ENCODE peak calls at places on chromosomes 4 and X, in seven cellular contexts. H is cardiac muscle cell, M is WTC11, A is GM20000, P is A673, Q is uterus, Z is bronchial epithelial cell. U is an unnamed sample.

GRCh38 chrX:769796-770195 is 139.2 kb downstream of the SHOX start:
- DNase-seq in H (no peak), M (peak), A (no peak), P (no peak), Q (no peak), Z (no peak), U (no peak)

GRCh38 chr4:107801766-107802211 is 22.9 kb upstream of the SGMS2 start:
- DNase-seq in H (no peak), M (no peak), A (no peak), P (peak), Q (no peak), Z (peak), U (peak)

GRCh38 chrX:40550069-40550468 is 30.7 kb upstream of the ATP6AP2 start:
- DNase-seq in H (no peak), M (no peak), A (no peak), P (no peak), Q (no peak), Z (no peak), U (no peak)

GRCh38 chr4:37725718-37726117 is 39.5 kb upstream of the RELL1 start:
- DNase-seq in H (no peak), M (no peak), A (no peak), P (no peak), Q (no peak), Z (no peak), U (no peak)

GRCh38 chr4:155005395-155006087 is 202.9 kb upstream of the NPY2R start:
- DNase-seq in H (no peak), M (no peak), A (no peak), P (no peak), Q (no peak), Z (peak), U (peak)

GRCh38 chr4:55296076-55296475 is 50.0 kb upstream of the SRD5A3 start:
- DNase-seq in H (no peak), M (no peak), A (no peak), P (no peak), Q (no peak), Z (no peak), U (no peak)

GRCh38 chr4:48493485-48494100 is 3.5 kb downstream of the ZAR1 start:
- DNase-seq in H (peak), M (no peak), A (no peak), P (peak), Q (no peak), Z (no peak), U (peak)

GRCh38 chr4:42350611-42351182 is 46.6 kb upstream of the SHISA3 start:
- DNase-seq in H (no peak), M (no peak), A (peak), P (no peak), Q (no peak), Z (no peak), U (no peak)

GRCh38 chrX:136121788-136122187 is 25.5 kb upstream of the FHL1 start:
- DNase-seq in H (no peak), M (no peak), A (no peak), P (no peak), Q (no peak), Z (no peak), U (no peak)

DNA sequence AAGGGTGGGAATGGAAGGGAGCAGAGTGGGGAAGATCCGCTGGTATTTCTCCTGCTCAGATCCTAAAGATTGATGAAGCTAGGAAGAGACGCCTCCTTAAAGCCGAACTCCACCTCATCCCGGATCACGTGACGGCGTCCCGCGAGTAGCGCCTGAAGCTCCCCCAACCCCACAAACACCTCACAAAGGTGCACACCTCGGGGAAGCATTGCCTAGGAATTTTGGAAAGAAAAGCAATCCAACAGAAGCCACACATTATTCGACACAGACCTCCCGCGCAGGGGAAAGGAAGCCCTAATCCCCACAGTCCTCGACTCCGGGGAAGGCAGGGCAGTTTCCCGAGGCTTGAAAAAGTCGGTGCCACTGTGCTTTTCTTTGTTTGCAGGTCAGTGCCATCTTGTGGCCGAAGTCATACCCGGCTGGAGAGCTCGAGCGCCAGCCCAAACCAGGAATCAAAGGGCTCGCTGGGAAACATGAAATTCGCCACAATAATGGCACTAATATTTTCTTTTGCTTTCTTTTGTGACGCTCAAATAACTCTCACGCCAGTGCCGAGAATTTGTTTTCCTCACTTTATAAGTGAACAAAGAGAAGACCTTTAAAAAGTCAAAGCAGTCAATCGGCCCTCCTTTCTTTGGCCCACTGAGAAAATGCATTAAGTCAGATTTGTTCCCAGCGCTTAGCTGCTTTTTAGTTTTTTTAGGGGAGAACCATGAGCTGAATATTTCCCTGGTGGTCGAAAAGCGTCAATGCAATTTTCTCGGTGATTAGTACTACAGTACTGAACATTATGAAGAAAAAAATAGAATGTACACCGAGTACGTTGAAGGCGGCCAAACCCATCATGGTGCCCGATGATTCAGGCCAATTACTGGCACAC is at the start of gene NPY1R:
- DNase-seq in H (peak), M (peak), A (peak), P (peak), Q (peak), Z (peak), U (peak)
- TF ChIP-seq CTCF in H (peak), M (peak), A (peak), P (peak), Q (peak), Z (peak), U (peak)

GRCh38 chr4:163609046-163609445 is 114.6 kb downstream of the TMA16 start:
- DNase-seq in H (no peak), M (no peak), A (no peak), P (no peak), Q (no peak), Z (no peak), U (no peak)

GRCh38 chr4:163612762-163613161 is 118.3 kb downstream of the TMA16 start:
- DNase-seq in H (no peak), M (no peak), A (no peak), P (no peak), Q (no peak), Z (no peak), U (no peak)

GRCh38 chr4:163610642-163611041 is 116.2 kb downstream of the TMA16 start:
- DNase-seq in H (no peak), M (no peak), A (no peak), P (no peak), Q (no peak), Z (no peak), U (no peak)

GRCh38 chr4:163611784-163612445 is 117.4 kb downstream of the TMA16 start:
- DNase-seq in H (no peak), M (no peak), A (no peak), P (no peak), Q (no peak), Z (no peak), U (no peak)

GRCh38 chr4:163611172-163611571 is 116.7 kb downstream of the TMA16 start:
- DNase-seq in H (no peak), M (no peak), A (no peak), P (no peak), Q (no peak), Z (no peak), U (no peak)
- TF ChIP-seq CTCF in H (no peak), M (no peak), A (no peak), P (no peak), Q (no peak), Z (no peak), U (no peak)

DNA sequence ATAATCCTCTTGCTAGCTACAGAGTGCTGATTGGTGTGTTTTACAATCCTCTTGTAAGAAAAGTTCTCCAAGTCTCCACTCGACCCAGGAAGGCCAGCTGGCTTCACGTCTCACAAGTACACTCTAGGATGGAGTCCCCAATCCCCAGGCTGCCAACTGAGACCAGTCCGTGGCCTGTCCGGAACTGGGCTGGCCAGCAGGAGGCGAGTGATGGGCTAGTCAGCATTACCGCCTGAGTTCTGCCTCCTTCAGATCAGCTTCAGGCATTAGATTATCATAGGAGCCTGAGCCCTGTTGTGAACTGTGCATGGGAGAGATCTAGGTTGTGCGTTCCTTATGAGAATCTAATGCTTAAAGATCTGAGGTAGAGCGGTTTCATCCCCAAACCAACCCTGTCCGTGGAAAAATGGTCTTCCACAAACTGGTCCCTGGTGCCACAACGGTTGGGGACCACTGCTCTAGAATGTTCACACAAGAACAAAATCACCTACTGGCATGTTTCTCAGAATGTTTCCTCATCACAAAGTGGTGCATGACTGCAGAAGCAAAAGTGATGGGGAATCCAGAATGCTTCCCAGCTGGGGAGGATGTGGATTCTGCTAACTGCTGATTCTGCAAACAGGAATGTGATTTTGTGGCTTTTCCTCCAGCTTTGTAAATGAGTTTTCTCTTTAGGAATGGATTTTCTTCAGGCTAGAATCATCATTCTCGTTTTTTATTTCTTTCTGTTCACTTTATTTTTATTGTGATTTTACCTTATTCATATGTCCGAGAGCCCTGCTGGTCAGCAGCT is 40.9 kb downstream of the SEPTIN11 start:
- DNase-seq in H (no peak), M (no peak), A (no peak), P (no peak), Q (no peak), Z (no peak), U (peak)
- TF ChIP-seq CTCF in H (peak), M (no peak), A (no peak), P (no peak), Q (no peak), Z (no peak), U (no peak)

DNA sequence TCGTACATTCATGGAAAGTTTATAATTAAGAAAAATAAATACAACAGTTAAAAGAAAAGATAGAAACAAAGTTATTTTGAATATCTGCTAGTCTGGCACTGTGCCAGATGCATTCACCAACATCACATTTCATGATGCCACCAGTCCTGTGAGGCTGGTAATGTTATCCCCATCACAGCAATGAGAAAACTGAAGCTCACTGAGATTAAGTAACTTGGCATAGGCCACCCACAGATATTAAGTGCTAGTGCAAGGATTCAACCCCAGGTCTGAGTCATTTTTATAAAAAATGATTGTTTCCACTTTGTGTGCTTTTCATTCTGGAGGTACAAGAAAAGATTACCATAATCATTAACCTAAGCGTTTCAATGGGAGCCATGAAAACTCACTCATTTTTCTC is 65.0 kb upstream of the IL15 start:
- DNase-seq in H (no peak), M (no peak), A (no peak), P (no peak), Q (no peak), Z (peak), U (no peak)
- TF ChIP-seq CTCF in H (no peak), M (no peak), A (no peak), P (no peak), Q (no peak), Z (no peak), U (no peak)

GRCh38 chrX:131746491-131746968 is 202.7 kb downstream of the OR13H1 start:
- DNase-seq in H (no peak), M (no peak), A (no peak), P (peak), Q (peak), Z (no peak), U (no peak)
- TF ChIP-seq CTCF in H (no peak), M (no peak), A (no peak), P (peak), Q (peak), Z (no peak), U (no peak)

GRCh38 chr4:131426023-131426758 is 1722.9 kb upstream of the PCDH10 start:
- DNase-seq in H (no peak), M (no peak), A (peak), P (no peak), Q (no peak), Z (no peak), U (peak)
- TF ChIP-seq CTCF in H (no peak), M (no peak), A (no peak), P (no peak), Q (no peak), Z (no peak), U (no peak)

GRCh38 chr4:151930372-151930771 is 169.6 kb upstream of the GATB start:
- DNase-seq in H (peak), M (no peak), A (no peak), P (peak), Q (no peak), Z (no peak), U (peak)

GRCh38 chr4:151934766-151935165 is 174.0 kb upstream of the GATB start:
- DNase-seq in H (no peak), M (no peak), A (no peak), P (no peak), Q (no peak), Z (no peak), U (no peak)

GRCh38 chr4:151935411-151935810 is 174.6 kb upstream of the GATB start:
- DNase-seq in H (no peak), M (no peak), A (no peak), P (no peak), Q (no peak), Z (no peak), U (no peak)

GRCh38 chr4:151931563-151931962 is 170.8 kb upstream of the GATB start:
- DNase-seq in H (no peak), M (no peak), A (no peak), P (peak), Q (no peak), Z (no peak), U (no peak)

GRCh38 chr4:151933122-151933827 is 172.5 kb upstream of the GATB start:
- DNase-seq in H (no peak), M (no peak), A (no peak), P (no peak), Q (no peak), Z (no peak), U (no peak)
- TF ChIP-seq CTCF in H (no peak), M (no peak), A (no peak), P (peak), Q (no peak), Z (no peak), U (no peak)

GRCh38 chrX:103686199-103687072 is at the start of gene MORF4L2:
- DNase-seq in H (peak), M (peak), A (peak), P (peak), Q (peak), Z (peak), U (peak)

GRCh38 chrX:103685396-103685795 is 1.1 kb downstream of the MORF4L2 start:
- DNase-seq in H (no peak), M (no peak), A (peak), P (no peak), Q (no peak), Z (no peak), U (no peak)

GRCh38 chrX:103687696-103688191 is 1.2 kb upstream of the MORF4L2 start:
- DNase-seq in H (peak), M (peak), A (peak), P (peak), Q (peak), Z (peak), U (peak)

GRCh38 chrX:103688949-103689348 is 2.5 kb upstream of the MORF4L2 start:
- DNase-seq in H (peak), M (no peak), A (peak), P (peak), Q (no peak), Z (peak), U (peak)

DNA sequence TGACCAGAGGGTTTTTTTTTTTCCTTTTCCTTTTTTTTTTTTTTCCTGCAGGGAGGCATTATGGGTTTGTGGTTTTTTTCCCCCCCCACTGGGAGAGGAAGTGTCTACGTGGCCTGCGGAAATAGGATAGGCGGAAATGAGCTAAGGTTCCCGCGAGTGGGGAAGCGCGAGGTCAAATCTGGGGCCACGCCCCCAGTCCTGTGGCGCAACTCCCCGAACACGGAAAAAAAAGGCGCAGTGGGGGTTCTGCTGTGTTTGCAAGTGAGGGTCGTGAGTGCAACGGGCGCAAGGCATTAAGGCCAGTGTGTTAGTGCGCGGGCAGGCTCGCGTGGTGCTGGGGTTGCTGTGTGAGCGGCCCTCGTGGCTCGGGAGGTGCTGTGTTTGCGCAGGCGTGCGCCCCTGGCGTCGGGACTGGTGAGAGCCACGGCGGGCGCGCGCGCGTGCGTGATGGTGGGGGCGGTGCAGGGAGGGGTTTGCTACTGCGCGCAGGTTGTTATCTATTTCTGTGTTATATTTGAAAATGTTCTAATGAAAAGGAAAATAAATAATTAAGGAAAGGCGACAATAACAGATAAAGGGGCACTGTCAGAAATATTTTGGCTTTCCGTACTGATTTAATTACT is 685 bp upstream of the MORF4L2 start:
- DNase-seq in H (peak), M (peak), A (peak), P (peak), Q (peak), Z (peak), U (peak)
- TF ChIP-seq CTCF in H (peak), M (no peak), A (no peak), P (peak), Q (peak), Z (peak), U (peak)

GRCh38 chr4:74446193-74446868 is 1.4 kb downstream of the AREG start:
- DNase-seq in H (no peak), M (no peak), A (no peak), P (no peak), Q (no peak), Z (peak), U (peak)

GRCh38 chr4:74441744-74442143 is 3.2 kb upstream of the AREG start:
- DNase-seq in H (no peak), M (no peak), A (no peak), P (no peak), Q (no peak), Z (peak), U (peak)

GRCh38 chr4:74446896-74447295 is 2.0 kb downstream of the AREG start:
- DNase-seq in H (no peak), M (no peak), A (no peak), P (no peak), Q (no peak), Z (no peak), U (no peak)

GRCh38 chr4:74447636-74448233 is 2.8 kb downstream of the AREG start:
- DNase-seq in H (no peak), M (no peak), A (no peak), P (no peak), Q (no peak), Z (no peak), U (peak)

DNA sequence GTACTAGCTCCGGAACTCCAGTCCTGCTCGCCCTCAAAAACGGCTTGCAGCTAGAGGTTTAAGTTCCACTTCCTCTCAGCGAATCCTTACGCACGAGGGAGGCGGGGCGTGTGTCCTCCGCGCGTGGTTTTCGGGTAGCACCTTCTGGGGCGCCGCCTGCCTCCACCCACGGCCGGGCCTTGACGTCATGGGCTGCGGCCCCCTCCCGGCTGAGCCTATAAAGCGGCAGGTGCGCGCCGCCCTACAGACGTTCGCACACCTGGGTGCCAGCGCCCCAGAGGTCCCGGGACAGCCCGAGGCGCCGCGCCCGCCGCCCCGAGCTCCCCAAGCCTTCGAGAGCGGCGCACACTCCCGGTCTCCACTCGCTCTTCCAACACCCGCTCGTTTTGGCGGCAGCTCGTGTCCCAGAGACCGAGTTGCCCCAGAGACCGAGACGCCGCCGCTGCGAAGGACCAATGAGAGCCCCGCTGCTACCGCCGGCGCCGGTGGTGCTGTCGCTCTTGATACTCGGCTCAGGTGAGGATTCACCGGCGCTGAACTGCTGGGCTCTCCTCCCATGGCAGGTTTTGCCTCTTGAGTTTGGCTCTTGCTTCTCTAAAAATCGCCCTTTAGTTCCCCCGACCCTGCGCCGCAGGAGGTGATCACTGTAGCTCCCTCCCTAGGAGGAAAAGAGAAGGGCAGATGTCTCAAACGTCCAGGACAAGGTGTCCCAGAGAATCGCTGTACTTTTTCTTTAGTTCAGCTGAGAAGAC is at the start of gene AREG:
- DNase-seq in H (peak), M (peak), A (peak), P (peak), Q (peak), Z (peak), U (peak)
- TF ChIP-seq CTCF in H (peak), M (no peak), A (no peak), P (peak), Q (peak), Z (peak), U (peak)